ENCODE peak calls at places on chromosomes 13 and 19, in nine cellular contexts. Q is tibial nerve, D is heart left ventricle, Y is GM12865, Z is mesothelial cell of epicardium, C is astrocyte of the spinal cord, X is psoas muscle, W is fibroblast of mammary gland, R is AG04450. F is an unnamed sample.

GRCh38 chr13:47455581-47455980 is 545.5 kb downstream of the SUCLA2 start:
- DNase-seq in C (no peak), X (no peak), Z (no peak), Q (no peak), Y (peak), R (no peak), D (no peak), W (peak), F (no peak)

GRCh38 chr19:55640577-55641375 is at the start of gene ZNF580:
- DNase-seq in D (peak), W (peak), Q (no peak), R (no peak), Z (no peak), C (peak), Y (peak), X (peak), F (peak)

GRCh38 chr13:102825921-102826706 is 19.7 kb upstream of the ERCC5 start:
- DNase-seq in Y (no peak), R (peak), C (peak), Z (no peak), Q (no peak), W (peak), D (no peak), X (no peak), F (no peak)

GRCh38 chr19:10646781-10647180 is 7.4 kb upstream of the ILF3 start:
- DNase-seq in C (no peak), Z (no peak), W (no peak), Y (no peak), R (no peak), X (no peak), Q (no peak), D (no peak), F (no peak)

GRCh38 chr13:106433066-106433465 is 102.4 kb downstream of the EFNB2 start:
- DNase-seq in C (no peak), Y (no peak), D (no peak), W (peak), X (no peak), Q (no peak), Z (no peak), R (no peak), F (no peak)

GRCh38 chr19:35608250-35608649 is 4.3 kb upstream of the HAUS5 start:
- DNase-seq in W (no peak), C (no peak), R (no peak), Z (no peak), X (no peak), D (no peak), Y (peak), Q (no peak), F (no peak)

GRCh38 chr13:106534844-106535551 is 464 bp downstream of the EFNB2 start:
- DNase-seq in C (peak), Z (no peak), Q (no peak), R (no peak), X (peak), W (peak), Y (peak), D (peak), F (peak)

GRCh38 chr13:72689181-72689696 is 38.2 kb downstream of the MZT1 start:
- DNase-seq in Z (no peak), C (no peak), R (no peak), W (no peak), D (no peak), X (no peak), Q (no peak), Y (no peak), F (no peak)

GRCh38 chr13:67466569-67466968 is 236.4 kb upstream of the PCDH9 start:
- DNase-seq in Y (no peak), W (no peak), D (no peak), R (no peak), Z (no peak), X (no peak), C (no peak), Q (no peak), F (no peak)

GRCh38 chr13:25262261-25262660 is 25.0 kb downstream of the MTMR6 start:
- DNase-seq in W (no peak), D (no peak), Y (no peak), Q (no peak), X (no peak), C (no peak), Z (no peak), R (no peak), F (no peak)

GRCh38 chr13:111338841-111339240 is 18.4 kb downstream of the TEX29 start:
- DNase-seq in D (no peak), C (no peak), W (no peak), X (no peak), R (no peak), Y (no peak), Q (no peak), Z (no peak), F (no peak)

GRCh38 chr19:58357798-58358145 is 4.5 kb upstream of the A1BG start:
- DNase-seq in C (no peak), Q (no peak), Y (no peak), D (peak), Z (no peak), X (no peak), W (no peak), R (no peak), F (no peak)

GRCh38 chr13:91280806-91281205 is 66.7 kb upstream of the MIR17HG start:
- DNase-seq in R (no peak), X (no peak), Q (no peak), D (no peak), W (no peak), Y (no peak), Z (no peak), C (no peak), F (no peak)

GRCh38 chr13:57630661-57631606 is 610 bp upstream of the PCDH17 start:
- DNase-seq in D (no peak), Z (no peak), C (peak), Q (no peak), R (no peak), W (peak), Y (no peak), X (no peak), F (peak)

GRCh38 chr19:53880716-53881481 is 1.1 kb upstream of the PRKCG start:
- DNase-seq in X (no peak), R (no peak), Q (no peak), W (no peak), D (no peak), C (no peak), Y (no peak), Z (no peak), F (no peak)

GRCh38 chr19:51687791-51688664 is 5.1 kb upstream of the SPACA6 start:
- DNase-seq in D (peak), W (peak), Y (no peak), Z (no peak), R (no peak), X (peak), C (peak), Q (peak), F (peak)

GRCh38 chr19:42280761-42281174 is 11.7 kb downstream of the CIC start:
- DNase-seq in X (peak), C (peak), W (peak), Z (no peak), Q (no peak), Y (no peak), R (no peak), D (no peak), F (no peak)

GRCh38 chr13:77533875-77534788 is 1.4 kb upstream of the SCEL start:
- DNase-seq in Z (no peak), W (peak), X (no peak), Y (peak), Q (no peak), D (no peak), R (no peak), C (no peak), F (no peak)

GRCh38 chr19:6734096-6734696 is 3.2 kb downstream of the GPR108 start:
- DNase-seq in Y (no peak), C (no peak), X (no peak), Z (no peak), D (peak), Q (no peak), R (no peak), W (no peak), F (no peak)

GRCh38 chr19:55259540-55260210 is 858 bp upstream of the PPP6R1 start:
- DNase-seq in R (no peak), W (no peak), Y (no peak), D (no peak), C (no peak), Q (peak), Z (no peak), X (no peak), F (no peak)

GRCh38 chr19:47096721-47097120 is 16.9 kb downstream of the ZC3H4 start:
- DNase-seq in Y (no peak), R (no peak), D (peak), C (no peak), Z (no peak), X (no peak), Q (no peak), W (no peak), F (no peak)

GRCh38 chr13:65292488-65292901 is 1937.6 kb downstream of the PCDH9 start:
- DNase-seq in Q (no peak), X (no peak), W (peak), Y (no peak), Z (no peak), R (peak), C (peak), D (no peak), F (no peak)

GRCh38 chr13:43936630-43937029 is 56.9 kb downstream of the LACC1 start:
- DNase-seq in X (no peak), D (no peak), W (no peak), C (no peak), Y (no peak), Z (no peak), Q (no peak), R (no peak), F (no peak)

GRCh38 chr13:24241336-24241735 is 68.0 kb upstream of the C1QTNF9 start:
- DNase-seq in R (no peak), Z (no peak), C (no peak), Y (no peak), Q (no peak), D (no peak), X (no peak), W (no peak), F (no peak)

GRCh38 chr19:47848425-47848824 is 10.6 kb upstream of the TPRX2 start:
- DNase-seq in W (no peak), R (no peak), X (no peak), D (no peak), Y (no peak), Z (no peak), Q (no peak), C (no peak), F (no peak)

GRCh38 chr19:2524361-2524839 is 48.5 kb downstream of the GADD45B start:
- DNase-seq in R (no peak), C (no peak), Y (no peak), Q (no peak), W (no peak), D (no peak), Z (no peak), X (no peak), F (no peak)

GRCh38 chr19:2524840-2525723 is 49.2 kb downstream of the GADD45B start:
- DNase-seq in X (peak), Z (no peak), R (no peak), D (peak), Q (no peak), C (peak), W (peak), Y (no peak), F (no peak)

GRCh38 chr19:2527171-2527570 is 51.2 kb downstream of the GADD45B start:
- DNase-seq in Q (no peak), C (no peak), W (no peak), R (no peak), Z (no peak), X (no peak), D (no peak), Y (no peak), F (no peak)

GRCh38 chr19:2527716-2528115 is 51.8 kb downstream of the GADD45B start:
- DNase-seq in Z (no peak), R (no peak), D (no peak), X (no peak), W (no peak), C (no peak), Y (no peak), Q (no peak), F (no peak)

GRCh38 chr19:2523630-2524311 is 47.8 kb downstream of the GADD45B start:
- DNase-seq in Y (no peak), R (no peak), Q (no peak), C (peak), W (peak), Z (no peak), X (no peak), D (no peak), F (no peak)
- TF ChIP-seq CTCF in Y (no peak), R (peak), Q (no peak), C (peak), W (peak), Z (peak), X (no peak), D (no peak), F (no peak)

GRCh38 chr13:39684531-39685137 is 29.2 kb downstream of the COG6 start:
- DNase-seq in Y (peak), D (no peak), W (peak), C (peak), X (no peak), R (no peak), Z (no peak), Q (no peak), F (peak)
- TF ChIP-seq CTCF in Y (peak), D (peak), W (no peak), C (no peak), X (peak), R (peak), Z (peak), Q (peak), F (peak)

GRCh38 chr19:56917998-56918397 is 77.5 kb upstream of the PEG3 start:
- DNase-seq in C (no peak), Y (no peak), Z (no peak), W (no peak), R (no peak), X (no peak), Q (no peak), D (no peak), F (no peak)
- TF ChIP-seq CTCF in C (no peak), Y (no peak), Z (no peak), W (no peak), R (no peak), X (no peak), Q (no peak), D (no peak), F (no peak)

GRCh38 chr13:20129076-20129475 is 31.8 kb downstream of the GJA3 start:
- DNase-seq in Y (no peak), X (no peak), W (no peak), R (no peak), Z (no peak), Q (no peak), D (no peak), C (no peak), F (no peak)

GRCh38 chr13:20127563-20128458 is 33.0 kb downstream of the GJA3 start:
- DNase-seq in X (peak), W (peak), Z (no peak), R (no peak), Y (peak), Q (no peak), C (peak), D (peak), F (peak)

GRCh38 chr13:20130012-20130411 is 30.8 kb downstream of the GJA3 start:
- DNase-seq in W (no peak), Y (no peak), C (no peak), Z (no peak), D (no peak), R (no peak), X (no peak), Q (no peak), F (no peak)

GRCh38 chr13:20127263-20127562 is 33.6 kb downstream of the GJA3 start:
- DNase-seq in R (no peak), X (no peak), Z (no peak), D (no peak), Y (peak), C (no peak), Q (no peak), W (no peak), F (no peak)

GRCh38 chr13:20128459-20128927 is 32.4 kb downstream of the GJA3 start:
- DNase-seq in Q (no peak), R (no peak), W (no peak), D (no peak), Y (peak), C (no peak), X (no peak), Z (no peak), F (no peak)
- TF ChIP-seq CTCF in Q (no peak), R (peak), W (no peak), D (peak), Y (no peak), C (peak), X (peak), Z (no peak), F (peak)

GRCh38 chr13:60396783-60397692 is at the start of gene TDRD3:
- DNase-seq in Z (peak), Q (peak), C (peak), R (peak), Y (peak), X (peak), W (peak), D (peak), F (peak)
- TF ChIP-seq CTCF in Z (peak), Q (peak), C (peak), R (peak), Y (peak), X (peak), W (peak), D (peak), F (peak)

DNA sequence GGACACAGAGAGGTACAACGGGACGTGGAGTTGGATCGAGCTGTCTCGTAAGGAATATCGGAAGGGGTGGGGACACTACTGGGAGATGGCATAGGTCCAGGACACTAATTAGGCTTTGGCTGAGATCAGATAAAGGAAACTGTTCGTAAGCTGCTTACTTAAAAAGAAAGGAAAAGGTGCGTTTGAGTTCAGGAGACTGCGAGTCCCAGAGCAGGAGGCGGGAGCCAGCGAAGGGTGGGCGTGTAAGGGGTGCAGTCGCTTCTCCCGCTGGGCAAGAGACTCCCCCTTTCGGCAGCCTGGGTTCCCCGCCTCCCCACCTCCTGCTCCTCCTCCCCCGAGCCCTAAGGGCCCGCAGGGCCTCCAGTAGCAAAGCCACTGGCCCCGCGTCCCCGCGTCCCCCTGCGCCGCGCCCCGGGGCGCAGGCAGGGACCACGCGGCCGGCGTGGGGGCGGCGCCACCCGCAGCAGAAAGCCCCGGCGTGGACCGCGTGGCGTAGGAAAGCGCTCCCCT is 571 bp downstream of the ABCC4 start:
- DNase-seq in D (peak), C (peak), W (peak), X (peak), Y (peak), Q (no peak), Z (no peak), R (peak), F (peak)
- TF ChIP-seq CTCF in D (peak), C (peak), W (no peak), X (no peak), Y (peak), Q (no peak), Z (no peak), R (peak), F (peak)

GRCh38 chr19:12788682-12789097 is 2.6 kb upstream of the JUNB start:
- DNase-seq in C (peak), W (peak), Y (peak), D (peak), Q (no peak), R (no peak), Z (no peak), X (peak), F (peak)
- TF ChIP-seq CTCF in C (peak), W (no peak), Y (no peak), D (peak), Q (no peak), R (no peak), Z (no peak), X (no peak), F (peak)

GRCh38 chr13:20553309-20553708 is 13.6 kb upstream of the IFT88 start:
- DNase-seq in R (no peak), W (no peak), Z (no peak), Q (no peak), X (no peak), C (peak), D (no peak), Y (no peak), F (no peak)

GRCh38 chr13:20561731-20562130 is 5.2 kb upstream of the IFT88 start:
- DNase-seq in C (no peak), R (no peak), X (no peak), Q (no peak), Y (no peak), D (no peak), Z (no peak), W (no peak), F (no peak)

GRCh38 chr13:20559659-20560356 is 7.1 kb upstream of the IFT88 start:
- DNase-seq in C (no peak), R (no peak), Z (no peak), X (no peak), Y (no peak), D (no peak), Q (no peak), W (no peak), F (no peak)

DNA sequence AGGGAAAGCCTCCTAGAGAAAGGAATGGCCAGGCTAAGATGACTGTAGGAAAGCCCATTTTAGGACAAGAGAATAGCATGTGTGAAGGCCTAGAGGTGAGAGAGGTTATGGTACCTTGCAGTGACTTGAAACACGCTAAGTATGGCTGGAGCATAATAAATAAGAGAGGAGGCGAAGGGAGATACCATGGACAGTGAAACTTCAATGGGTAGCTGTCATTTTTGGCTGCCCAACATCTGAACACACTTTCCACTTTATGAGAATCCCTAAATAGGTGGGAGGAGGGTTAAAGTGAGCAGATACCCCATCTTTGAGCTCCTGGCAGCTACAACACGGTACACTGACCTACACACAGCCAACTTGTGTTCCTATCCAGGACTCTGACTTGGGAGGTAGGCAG is 8.0 kb upstream of the IFT88 start:
- DNase-seq in Y (no peak), C (no peak), X (no peak), D (no peak), Q (no peak), Z (no peak), R (no peak), W (no peak), F (no peak)
- TF ChIP-seq CTCF in Y (no peak), C (no peak), X (no peak), D (no peak), Q (no peak), Z (no peak), R (no peak), W (no peak), F (no peak)

DNA sequence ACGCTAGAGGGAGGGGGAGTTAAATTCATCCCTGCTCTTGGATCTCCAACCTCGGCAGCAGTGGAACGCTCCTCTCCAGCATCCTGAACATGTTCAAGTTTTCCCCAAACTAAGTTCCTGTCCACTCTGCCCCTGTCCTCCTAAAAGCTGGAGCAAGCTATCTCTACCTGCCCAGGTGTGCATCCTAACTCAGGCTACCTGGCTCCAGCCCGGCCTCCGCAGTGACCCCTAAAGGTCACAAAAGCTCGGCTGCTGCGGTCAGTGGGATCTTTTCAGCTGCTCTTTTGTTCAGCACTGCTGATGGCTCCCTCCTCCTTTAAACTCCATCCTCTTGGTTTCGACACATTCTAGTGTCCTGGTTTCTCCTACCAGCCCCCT is 1.4 kb downstream of the DCUN1D2 start:
- DNase-seq in D (no peak), Z (no peak), C (no peak), X (no peak), W (no peak), R (no peak), Q (no peak), Y (no peak), F (no peak)
- TF ChIP-seq CTCF in D (no peak), Z (no peak), C (no peak), X (no peak), W (no peak), R (no peak), Q (no peak), Y (no peak), F (no peak)